ENCODE peak calls at places on chromosomes 1 and 21, in six cellular contexts. O is AG08396, S is left ventricle myocardium inferior, U is HCEC 1CT, F is left cardiac atrium, D is hippocampal formation. Q is an unnamed sample.

GRCh38 chr1:167182571-167183320 is 37.9 kb upstream of the POU2F1 start:
- DNase-seq in F (no peak), U (no peak), D (no peak), S (no peak), O (no peak), Q (no peak)

GRCh38 chr1:110059133-110059863 is 11.2 kb downstream of the ALX3 start:
- DNase-seq in S (no peak), D (no peak), U (no peak), F (no peak), O (no peak), Q (no peak)

GRCh38 chr21:35265170-35265877 is 216.2 kb upstream of the RUNX1 start:
- DNase-seq in D (no peak), F (no peak), S (no peak), O (no peak), U (peak), Q (no peak)

GRCh38 chr1:2530501-2531361 is 668 bp upstream of the HES5 start:
- DNase-seq in S (no peak), U (no peak), D (peak), F (no peak), O (no peak), Q (no peak)

GRCh38 chr21:41600116-41600515 is 92.2 kb upstream of the TMPRSS2 start:
- DNase-seq in S (no peak), D (no peak), U (no peak), O (no peak), F (no peak), Q (no peak)

GRCh38 chr1:46549697-46550681 is 1.5 kb downstream of the KNCN start:
- DNase-seq in D (no peak), F (peak), O (peak), U (no peak), S (no peak), Q (peak)

GRCh38 chr1:221723018-221723917 is 18.6 kb downstream of the DUSP10 start:
- DNase-seq in O (no peak), F (no peak), D (no peak), S (no peak), U (peak), Q (no peak)

GRCh38 chr1:208108646-208109330 is 135.4 kb downstream of the PLXNA2 start:
- DNase-seq in D (no peak), S (no peak), O (no peak), U (no peak), F (no peak), Q (no peak)

GRCh38 chr21:33948951-33949444 is 33.4 kb upstream of the ATP5PO start:
- DNase-seq in S (no peak), F (no peak), U (no peak), O (no peak), D (no peak), Q (no peak)

GRCh38 chr1:168939131-168939946 is 167.2 kb upstream of the ATP1B1 start:
- DNase-seq in O (no peak), D (no peak), U (no peak), S (no peak), F (no peak), Q (no peak)

GRCh38 chr1:62906428-62906886 is 122.5 kb downstream of the ATG4C start:
- DNase-seq in U (no peak), F (no peak), D (no peak), S (no peak), O (peak), Q (peak)

GRCh38 chr1:218499911-218500310 is 154.8 kb downstream of the TGFB2 start:
- DNase-seq in S (no peak), D (no peak), U (no peak), O (no peak), F (no peak), Q (no peak)

GRCh38 chr21:26887241-26887640 is 42.0 kb upstream of the ADAMTS1 start:
- DNase-seq in D (no peak), F (no peak), U (no peak), S (no peak), O (no peak), Q (no peak)

GRCh38 chr1:166975361-166976129 is at the start of gene ILDR2:
- DNase-seq in S (peak), D (peak), U (no peak), F (peak), O (peak), Q (peak)

GRCh38 chr1:153597206-153597605 is 15.7 kb downstream of the S100A16 start:
- DNase-seq in U (peak), S (no peak), O (peak), F (no peak), D (no peak), Q (peak)

GRCh38 chr1:44894591-44894990 is 51.5 kb upstream of the PTCH2 start:
- DNase-seq in S (no peak), F (no peak), U (peak), D (no peak), O (peak), Q (peak)

GRCh38 chr1:232669981-232670763 is 40.2 kb upstream of the SIPA1L2 start:
- DNase-seq in F (no peak), S (no peak), U (no peak), D (no peak), O (no peak), Q (no peak)

GRCh38 chr1:155006601-155007101 is 4.0 kb downstream of the ZBTB7B start:
- DNase-seq in S (no peak), F (no peak), D (no peak), U (peak), O (no peak), Q (peak)

Q was measured in osteoblast.